ENCODE peak calls at places on chromosome X, in nine cellular contexts. M is fibroblast of the aortic adventitia; I is BJ; E is activated B cell treated with CpG ODN at 0.5 μM for 24 hours; L is fibroblast of lung; P is activated naive CD4-positive, alpha-beta T cell; S is Right ventricle myocardium superior; H is hypothalamus; J is PC-9. U is an unnamed sample.

GRCh38 chrX:53678667-53679066 is 7.9 kb downstream of the HUWE1 start:
- DNase-seq in M (no peak), I (no peak), E (no peak), L (no peak), P (no peak), S (no peak), H (no peak), J (no peak), U (peak)

GRCh38 chrX:45322382-45322781 is 121.7 kb upstream of the DIPK2B start:
- DNase-seq in M (peak), I (no peak), E (no peak), L (peak), P (no peak), S (no peak), H (peak), J (peak), U (peak)

GRCh38 chrX:110733166-110733565 is 62.5 kb downstream of the CHRDL1 start:
- DNase-seq in M (no peak), I (no peak), E (no peak), L (no peak), P (no peak), S (no peak), H (no peak), J (no peak), U (peak)

GRCh38 chrX:69153060-69153730 is 12.1 kb downstream of the PJA1 start:
- DNase-seq in M (peak), I (no peak), E (no peak), L (peak), P (no peak), S (peak), H (peak), J (peak), U (no peak)

GRCh38 chrX:111854778-111855490 is 21.0 kb upstream of the TRPC5OS start:
- DNase-seq in M (no peak), I (no peak), E (no peak), L (no peak), P (no peak), S (no peak), H (no peak), J (no peak), U (peak)

GRCh38 chrX:97987979-97988378 is 1104.3 kb downstream of the RPA4 start:
- DNase-seq in M (no peak), I (no peak), E (no peak), L (no peak), P (no peak), S (no peak), H (no peak), J (no peak), U (no peak)

GRCh38 chrX:134898450-134898849 is 92.3 kb upstream of the SMIM10 start:
- DNase-seq in M (peak), I (no peak), E (no peak), L (peak), P (no peak), S (no peak), H (no peak), J (no peak), U (peak)

GRCh38 chrX:134004038-134004437 is 18.6 kb upstream of the GPC3 start:
- DNase-seq in M (peak), I (peak), E (no peak), L (peak), P (no peak), S (no peak), H (no peak), J (no peak), U (peak)

GRCh38 chrX:68795741-68796140 is 33.1 kb upstream of the EFNB1 start:
- DNase-seq in M (no peak), I (no peak), E (no peak), L (no peak), P (no peak), S (no peak), H (no peak), J (no peak), U (no peak)

GRCh38 chrX:37349131-37350033 is at the start of gene PRRG1:
- DNase-seq in M (peak), I (peak), E (no peak), L (peak), P (no peak), S (peak), H (peak), J (peak), U (peak)

GRCh38 chrX:44643723-44644122 is 101.1 kb upstream of the FUNDC1 start:
- DNase-seq in M (no peak), I (no peak), E (no peak), L (no peak), P (no peak), S (no peak), H (no peak), J (no peak), U (no peak)

GRCh38 chrX:131741103-131741581 is 197.3 kb downstream of the OR13H1 start:
- DNase-seq in M (peak), I (no peak), E (no peak), L (no peak), P (no peak), S (no peak), H (peak), J (no peak), U (no peak)

GRCh38 chrX:115616943-115617563 is 56.1 kb downstream of the PLS3 start:
- DNase-seq in M (peak), I (peak), E (no peak), L (no peak), P (no peak), S (no peak), H (no peak), J (peak), U (peak)

GRCh38 chrX:46965125-46965758 is 53.0 kb downstream of the JADE3 start:
- DNase-seq in M (peak), I (no peak), E (no peak), L (peak), P (no peak), S (no peak), H (no peak), J (no peak), U (peak)